ENCODE peak calls at places on chromosomes 12 and 14, in nine cellular contexts. K, Q, H, D, L, R, U, N and F are unnamed samples.

GRCh38 chr14:94162466-94162865 is 11.7 kb upstream of the PPP4R4 start:
- ATAC-seq in K (no peak), Q (no peak), H (no peak), D (no peak), L (no peak), R (no peak), U (peak; percentile 77), N (no peak), F (no peak)

GRCh38 chr12:48788852-48789775 is at the start of gene ADCY6:
- ATAC-seq in K (peak; percentile 67), Q (peak; percentile 84), H (peak; percentile 57), D (peak; percentile 93), L (peak; percentile 90), R (peak; percentile 78), U (peak; percentile 91), N (peak; percentile 82), F (peak; percentile 88)

GRCh38 chr12:27534060-27534764 is 10.2 kb downstream of the PPFIBP1 start:
- ATAC-seq in K (no peak), Q (no peak), H (no peak), D (no peak), L (no peak), R (peak; percentile 77), U (no peak), N (no peak), F (no peak)

GRCh38 chr12:115871714-115872113 is 405.8 kb downstream of the MED13L start:
- ATAC-seq in K (peak; percentile 49), Q (peak; percentile 94), H (peak; percentile 96), D (no peak), L (no peak), R (peak; percentile 84), U (peak; percentile 93), N (no peak), F (no peak)

GRCh38 chr12:32285484-32285883 is 113.9 kb upstream of the FGD4 start:
- ATAC-seq in K (no peak), Q (no peak), H (no peak), D (no peak), L (no peak), R (no peak), U (no peak), N (no peak), F (no peak)

GRCh38 chr14:104934380-104934733 is 9.7 kb downstream of the PLD4 start:
- ATAC-seq in K (no peak), Q (peak; percentile 1), H (no peak), D (no peak), L (no peak), R (no peak), U (no peak), N (no peak), F (no peak)

GRCh38 chr12:123388948-123389559 is 5.1 kb downstream of the KMT5A start:
- ATAC-seq in K (no peak), Q (no peak), H (no peak), D (no peak), L (peak; percentile 26), R (no peak), U (no peak), N (peak; percentile 28), F (peak; percentile 8)

GRCh38 chr12:76144253-76144564 is 59.7 kb upstream of the NAP1L1 start:
- ATAC-seq in K (no peak), Q (no peak), H (peak; percentile 47), D (no peak), L (no peak), R (peak; percentile 53), U (no peak), N (no peak), F (no peak)

GRCh38 chr12:65892905-65893304 is 68.6 kb downstream of the HMGA2 start:
- ATAC-seq in K (peak; percentile 12), Q (peak; percentile 45), H (no peak), D (no peak), L (no peak), R (peak; percentile 70), U (no peak), N (no peak), F (no peak)

GRCh38 chr12:119208626-119209061 is 29.9 kb downstream of the HSPB8 start:
- ATAC-seq in K (peak; percentile 94), Q (peak; percentile 87), H (no peak), D (no peak), L (peak; percentile 33), R (no peak), U (peak; percentile 48), N (peak; percentile 86), F (peak; percentile 94)

GRCh38 chr14:64725360-64725815 is 21.2 kb downstream of the PLEKHG3 start:
- ATAC-seq in K (no peak), Q (no peak), H (no peak), D (no peak), L (no peak), R (peak; percentile 24), U (no peak), N (no peak), F (no peak)

GRCh38 chr12:4540170-4540569 is 1.5 kb downstream of the RAD51AP1 start:
- ATAC-seq in K (no peak), Q (no peak), H (no peak), D (no peak), L (no peak), R (peak; percentile 10), U (no peak), N (no peak), F (no peak)

GRCh38 chr12:115611477-115611876 is 666.0 kb downstream of the MED13L start:
- ATAC-seq in K (peak; percentile 91), Q (no peak), H (no peak), D (no peak), L (no peak), R (no peak), U (no peak), N (peak; percentile 42), F (no peak)

GRCh38 chr12:25957898-25958253 is 606 bp upstream of the RASSF8 start:
- ATAC-seq in K (peak; percentile 46), Q (peak; percentile 47), H (no peak), D (no peak), L (no peak), R (no peak), U (peak; percentile 17), N (no peak), F (no peak)
- TF ChIP-seq POLR2A in K (no peak), Q (no peak), H (no peak), D (no peak), L (no peak), R (no peak), U (no peak), N (no peak), F (peak; percentile 4)

DNA sequence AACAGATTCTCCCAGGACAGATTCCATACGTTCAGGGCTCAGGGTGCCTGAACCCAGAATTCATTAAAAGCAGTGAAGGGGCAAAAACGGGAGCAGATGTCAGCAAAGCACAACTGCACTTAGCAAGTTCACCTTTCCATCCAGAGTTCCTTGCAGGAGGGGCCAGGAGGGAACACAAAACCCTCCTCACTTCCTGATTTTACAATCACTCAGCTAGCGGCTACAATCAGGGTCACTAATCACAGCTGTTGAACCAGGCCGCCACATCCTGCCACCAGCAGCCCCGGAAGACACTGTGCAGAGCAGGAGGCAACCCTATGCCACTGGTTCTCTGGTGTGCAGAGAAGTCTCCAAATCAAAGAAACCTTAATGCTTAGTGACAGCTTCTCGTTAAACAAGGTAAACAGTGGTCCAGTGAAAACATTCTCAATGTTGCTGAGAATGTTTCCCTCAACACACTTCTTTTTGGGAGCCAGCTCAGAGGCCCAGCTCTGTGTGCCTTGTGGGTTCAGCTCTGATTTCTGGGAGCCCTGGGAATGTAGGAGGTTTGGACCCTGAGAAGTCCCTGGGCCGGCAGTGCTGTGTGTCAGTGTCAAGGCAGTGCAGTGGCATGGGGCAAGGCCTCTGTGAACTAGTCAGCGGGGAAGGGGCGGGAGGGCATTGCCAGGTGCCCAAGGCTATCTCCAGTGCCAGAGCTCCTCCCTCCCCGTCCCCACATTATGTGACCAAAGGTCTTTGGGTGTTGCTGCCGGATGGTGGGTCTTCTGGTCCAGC is 54.5 kb downstream of the VCPKMT start:
- ATAC-seq in K (peak; percentile 45), Q (peak; percentile 46), H (peak; percentile 73), D (peak; percentile 87), L (peak; percentile 53), R (peak; percentile 83), U (peak; percentile 81), N (no peak), F (peak; percentile 32)
- TF ChIP-seq POLR2A in K (no peak), Q (no peak), H (no peak), D (peak; percentile 36), L (no peak), R (peak; percentile 77), U (peak; percentile 56), N (no peak), F (no peak)

GRCh38 chr12:6754406-6754805 is 1.5 kb upstream of the MLF2 start:
- ATAC-seq in K (no peak), Q (no peak), H (no peak), D (no peak), L (no peak), R (no peak), U (no peak), N (no peak), F (no peak)

GRCh38 chr12:6751767-6752166 is 1.2 kb downstream of the MLF2 start:
- ATAC-seq in K (no peak), Q (no peak), H (no peak), D (no peak), L (no peak), R (no peak), U (no peak), N (no peak), F (no peak)

GRCh38 chr12:6752181-6752930 is 585 bp downstream of the MLF2 start:
- ATAC-seq in K (peak; percentile 19), Q (peak; percentile 60), H (peak; percentile 19), D (peak; percentile 3), L (no peak), R (peak; percentile 23), U (peak; percentile 29), N (peak; percentile 18), F (no peak)

GRCh38 chr12:6753772-6754356 is 923 bp upstream of the MLF2 start:
- ATAC-seq in K (no peak), Q (peak; percentile 0), H (no peak), D (peak; percentile 69), L (no peak), R (no peak), U (peak; percentile 5), N (no peak), F (no peak)

GRCh38 chr12:6752931-6753771 is at the start of gene MLF2:
- ATAC-seq in K (peak; percentile 95), Q (peak; percentile 93), H (peak; percentile 97), D (peak; percentile 88), L (peak; percentile 96), R (peak; percentile 95), U (peak; percentile 95), N (peak; percentile 97), F (peak; percentile 97)
- TF ChIP-seq POLR2A in K (peak; percentile 81), Q (peak; percentile 94), H (peak; percentile 90), D (peak; percentile 95), L (peak; percentile 92), R (peak; percentile 93), U (peak; percentile 91), N (peak; percentile 93), F (peak; percentile 92)

DNA sequence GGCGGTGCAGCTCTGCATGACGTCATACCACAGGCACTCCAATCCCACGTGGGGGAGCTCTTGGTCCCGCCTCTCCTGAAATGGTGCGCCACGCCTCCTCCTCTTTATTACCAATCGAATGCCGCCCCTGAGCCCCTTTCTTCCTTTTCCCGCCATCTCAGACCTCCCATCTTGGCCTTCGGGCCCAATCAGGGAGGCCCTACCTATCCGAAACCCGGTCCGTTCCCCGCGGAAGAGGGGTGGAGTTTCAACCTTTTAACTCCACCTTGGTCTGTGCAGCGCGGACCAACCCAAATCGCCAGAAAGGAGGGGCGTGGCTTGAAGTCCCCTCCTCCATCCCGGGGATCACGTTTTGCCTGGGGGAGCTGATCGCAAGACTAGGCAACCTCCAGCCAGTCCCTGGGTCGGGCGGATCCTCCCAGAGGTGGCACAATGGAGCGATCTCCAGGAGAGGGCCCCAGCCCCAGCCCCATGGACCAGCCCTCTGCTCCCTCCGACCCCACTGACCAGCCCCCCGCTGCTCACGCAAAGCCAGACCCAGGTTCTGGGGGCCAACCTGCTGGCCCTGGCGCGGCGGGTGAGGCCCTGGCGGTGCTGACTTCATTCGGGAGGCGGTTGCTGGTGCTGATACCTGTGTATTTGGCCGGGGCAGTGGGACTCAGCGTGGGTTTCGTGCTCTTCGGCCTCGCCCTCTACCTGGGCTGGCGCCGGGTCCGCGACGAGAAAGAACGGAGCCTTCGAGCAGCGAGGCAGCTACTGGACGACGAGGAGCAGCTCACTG is at the start of gene ESYT1:
- ATAC-seq in K (peak; percentile 95), Q (peak; percentile 95), H (peak; percentile 89), D (peak; percentile 89), L (peak; percentile 93), R (peak; percentile 93), U (peak; percentile 90), N (peak; percentile 87), F (peak; percentile 97)
- TF ChIP-seq POLR2A in K (no peak), Q (peak; percentile 69), H (peak; percentile 94), D (peak; percentile 98), L (peak; percentile 98), R (peak; percentile 87), U (peak; percentile 96), N (peak; percentile 99), F (peak; percentile 91)